ENCODE peak calls at places on chromosomes 1 and 21, in five cellular contexts. R is activated CD8-positive, alpha-beta memory T cell treated with anti-CD3 and anti-CD28 coated beads, Interleukin-2, amount 10 ng/mL, durations not matched to agents 7 days and 5 days; W is CD4-positive, alpha-beta T cell; D is memory B cell; T is left lobe of liver. F is an unnamed sample.
A peak's percentile ranks its signal among the peaks of the same experiment; 100 is the strongest.

GRCh38 chr1:214638474-214638807 is 35.4 kb downstream of the CENPF start:
- ATAC-seq in R (no peak), W (no peak), D (no peak), T (no peak), F (peak; percentile 51)

GRCh38 chr21:46253610-46254124 is 25.1 kb upstream of the LSS start:
- ATAC-seq in R (peak; percentile 90), W (peak; percentile 91), D (peak; percentile 88), T (no peak), F (peak; percentile 92)

GRCh38 chr1:58933599-58933926 is 149.7 kb upstream of the JUN start:
- ATAC-seq in R (no peak), W (no peak), D (no peak), T (no peak), F (no peak)

GRCh38 chr1:23951646-23952095 is 8.0 kb upstream of the PNRC2 start:
- ATAC-seq in R (no peak), W (no peak), D (no peak), T (no peak), F (no peak)

GRCh38 chr1:216528816-216529215 is 105.6 kb upstream of the USH2A start:
- ATAC-seq in R (no peak), W (no peak), D (peak; percentile 91), T (peak; percentile 27), F (no peak)

GRCh38 chr21:40736145-40736544 is 110.8 kb downstream of the DSCAM start:
- ATAC-seq in R (no peak), W (no peak), D (no peak), T (no peak), F (no peak)

GRCh38 chr1:160546942-160547341 is 23.9 kb upstream of the SLAMF6 start:
- ATAC-seq in R (no peak), W (no peak), D (no peak), T (peak; percentile 19), F (no peak)

GRCh38 chr1:182173791-182174190 is 112.3 kb upstream of the ZNF648 start:
- ATAC-seq in R (no peak), W (no peak), D (no peak), T (no peak), F (no peak)

GRCh38 chr1:212701910-212702309 is 2.3 kb upstream of the BATF3 start:
- ATAC-seq in R (no peak), W (no peak), D (no peak), T (no peak), F (no peak)

GRCh38 chr1:12438349-12438924 is 179.6 kb downstream of the DHRS3 start:
- ATAC-seq in R (peak; percentile 54), W (peak; percentile 57), D (no peak), T (peak; percentile 12), F (peak; percentile 44)

GRCh38 chr1:208298593-208299233 is 54.5 kb upstream of the PLXNA2 start:
- ATAC-seq in R (no peak), W (no peak), D (no peak), T (peak; percentile 53), F (no peak)

GRCh38 chr1:112446411-112446810 is 50.4 kb downstream of the CTTNBP2NL start:
- ATAC-seq in R (no peak), W (no peak), D (no peak), T (no peak), F (no peak)

GRCh38 chr1:200290010-200290685 is 119.7 kb downstream of the ZNF281 start:
- ATAC-seq in R (no peak), W (no peak), D (no peak), T (peak; percentile 95), F (no peak)

GRCh38 chr21:29080454-29080930 is 7.0 kb upstream of the CCT8 start:
- ATAC-seq in R (no peak), W (peak; percentile 35), D (no peak), T (peak; percentile 57), F (no peak)

GRCh38 chr1:64569376-64569775 is 99.4 kb downstream of the CACHD1 start:
- ATAC-seq in R (no peak), W (no peak), D (no peak), T (no peak), F (no peak)

GRCh38 chr1:66626261-66626660 is 92.3 kb downstream of the SGIP1 start:
- ATAC-seq in R (no peak), W (no peak), D (no peak), T (no peak), F (no peak)

GRCh38 chr1:183883629-183884028 is 78.7 kb downstream of the RGL1 start:
- ATAC-seq in R (no peak), W (no peak), D (no peak), T (peak; percentile 26), F (no peak)

GRCh38 chr1:182626527-182626926 is 22.3 kb upstream of the RGS16 start:
- ATAC-seq in R (no peak), W (no peak), D (no peak), T (peak; percentile 43), F (no peak)

GRCh38 chr1:43207229-43207853 is 35.2 kb downstream of the CFAP57 start:
- ATAC-seq in R (no peak), W (no peak), D (no peak), T (peak; percentile 23), F (no peak)

GRCh38 chr1:159802060-159802459 is at the start of gene FCRL6:
- ATAC-seq in R (no peak), W (no peak), D (no peak), T (no peak), F (no peak)

F was measured in activated T-helper 17 cell treated with anti-CD3 and anti-CD28 coated beads, Interleukin-2, amount 50 U/mL, for 72 hours.